ENCODE peak calls at places on chromosomes 12 and 14, in nine cellular contexts. G, T, K, Z, B, H, I, A and S are unnamed samples.

GRCh38 chr12:57138526-57139272 is 8.7 kb downstream of the LRP1-AS start:
- DNase-seq in G (no peak), B (peak; percentile 44), H (peak; percentile 63), Z (no peak), A (peak; percentile 58), T (peak; percentile 54), K (no peak), I (no peak), S (no peak)

GRCh38 chr12:118065380-118065779 is 4.4 kb upstream of the WSB2 start:
- DNase-seq in A (no peak), T (no peak), I (no peak), Z (no peak), H (no peak), G (no peak), B (no peak), K (no peak), S (no peak)

GRCh38 chr14:31930493-31931225 is 146.4 kb upstream of the ARHGAP5 start:
- DNase-seq in T (no peak), I (peak; percentile 40), Z (no peak), H (peak; percentile 25), B (no peak), K (no peak), A (peak; percentile 53), G (no peak), S (no peak)

GRCh38 chr12:127241056-127241830 is 1025.7 kb upstream of the TMEM132C start:
- DNase-seq in H (peak; percentile 46), K (no peak), T (no peak), A (no peak), G (no peak), B (no peak), Z (no peak), I (peak; percentile 16), S (no peak)

GRCh38 chr14:99654235-99655000 is 9.5 kb downstream of the HHIPL1 start:
- DNase-seq in I (peak; percentile 79), B (peak; percentile 76), K (no peak), Z (no peak), T (peak; percentile 63), G (no peak), A (peak; percentile 62), H (peak; percentile 91), S (peak; percentile 52)

GRCh38 chr14:101097109-101097793 is 193.7 kb upstream of the RTL1 start:
- DNase-seq in I (no peak), H (peak; percentile 43), T (no peak), G (no peak), A (no peak), K (no peak), Z (no peak), B (no peak), S (no peak)

GRCh38 chr12:124040737-124041136 is 67.7 kb downstream of the ZNF664 start:
- DNase-seq in A (no peak), T (no peak), Z (no peak), I (no peak), H (no peak), K (no peak), G (no peak), B (no peak), S (no peak)

GRCh38 chr14:60756847-60757246 is 22.3 kb downstream of the MNAT1 start:
- DNase-seq in Z (no peak), A (peak; percentile 38), B (no peak), K (no peak), G (no peak), H (peak; percentile 44), I (peak; percentile 54), T (no peak), S (no peak)

GRCh38 chr12:32418903-32419519 is 19.7 kb downstream of the FGD4 start:
- DNase-seq in Z (no peak), T (no peak), K (no peak), G (no peak), I (no peak), A (no peak), H (no peak), B (no peak), S (no peak)

GRCh38 chr12:41277019-41277770 is 89.1 kb downstream of the PDZRN4 start:
- DNase-seq in B (peak; percentile 11), K (peak; percentile 22), A (peak; percentile 9), H (peak; percentile 56), G (peak; percentile 25), I (peak; percentile 75), T (peak; percentile 5), Z (peak; percentile 17), S (peak; percentile 16)

GRCh38 chr14:56118611-56119181 is 485 bp downstream of the PELI2 start:
- DNase-seq in T (no peak), Z (no peak), G (peak; percentile 32), K (peak; percentile 47), H (no peak), I (no peak), A (no peak), B (peak; percentile 50), S (peak; percentile 15)

GRCh38 chr14:97780804-97781203 is 983.6 kb downstream of the VRK1 start:
- DNase-seq in A (no peak), Z (no peak), G (no peak), K (no peak), I (no peak), H (no peak), T (no peak), B (no peak), S (no peak)

GRCh38 chr14:79354336-79354735 is 857.0 kb downstream of the DIO2 start:
- DNase-seq in K (no peak), G (no peak), B (no peak), I (peak; percentile 73), A (no peak), T (no peak), H (no peak), Z (no peak), S (no peak)
- TF ChIP-seq CTCF in K (no peak), G (no peak), B (no peak), I (no peak), A (no peak), T (no peak), H (no peak), Z (no peak), S (no peak)

GRCh38 chr12:69056743-69057515 is 124.0 kb upstream of the CPM start:
- DNase-seq in B (no peak), H (peak; percentile 86), T (peak; percentile 52), Z (no peak), G (no peak), I (peak; percentile 69), A (peak; percentile 72), K (no peak), S (no peak)

GRCh38 chr12:69054343-69055056 is 121.5 kb upstream of the CPM start:
- DNase-seq in I (no peak), G (no peak), B (no peak), K (no peak), Z (no peak), H (no peak), T (no peak), A (no peak), S (no peak)

GRCh38 chr12:69055280-69055679 is 122.3 kb upstream of the CPM start:
- DNase-seq in H (no peak), I (no peak), G (no peak), T (no peak), A (no peak), K (no peak), B (no peak), Z (no peak), S (no peak)

GRCh38 chr12:69055706-69056105 is 122.7 kb upstream of the CPM start:
- DNase-seq in G (no peak), K (no peak), H (no peak), A (no peak), Z (no peak), T (no peak), I (no peak), B (no peak), S (no peak)

GRCh38 chr12:69052613-69053408 is 119.8 kb upstream of the CPM start:
- DNase-seq in H (peak; percentile 91), T (peak; percentile 60), Z (peak; percentile 16), I (peak; percentile 89), G (no peak), B (peak; percentile 52), A (peak; percentile 89), K (no peak), S (peak; percentile 88)
- TF ChIP-seq CTCF in H (peak; percentile 22), T (no peak), Z (no peak), I (peak; percentile 25), G (no peak), B (no peak), A (no peak), K (no peak), S (peak; percentile 14)

DNA sequence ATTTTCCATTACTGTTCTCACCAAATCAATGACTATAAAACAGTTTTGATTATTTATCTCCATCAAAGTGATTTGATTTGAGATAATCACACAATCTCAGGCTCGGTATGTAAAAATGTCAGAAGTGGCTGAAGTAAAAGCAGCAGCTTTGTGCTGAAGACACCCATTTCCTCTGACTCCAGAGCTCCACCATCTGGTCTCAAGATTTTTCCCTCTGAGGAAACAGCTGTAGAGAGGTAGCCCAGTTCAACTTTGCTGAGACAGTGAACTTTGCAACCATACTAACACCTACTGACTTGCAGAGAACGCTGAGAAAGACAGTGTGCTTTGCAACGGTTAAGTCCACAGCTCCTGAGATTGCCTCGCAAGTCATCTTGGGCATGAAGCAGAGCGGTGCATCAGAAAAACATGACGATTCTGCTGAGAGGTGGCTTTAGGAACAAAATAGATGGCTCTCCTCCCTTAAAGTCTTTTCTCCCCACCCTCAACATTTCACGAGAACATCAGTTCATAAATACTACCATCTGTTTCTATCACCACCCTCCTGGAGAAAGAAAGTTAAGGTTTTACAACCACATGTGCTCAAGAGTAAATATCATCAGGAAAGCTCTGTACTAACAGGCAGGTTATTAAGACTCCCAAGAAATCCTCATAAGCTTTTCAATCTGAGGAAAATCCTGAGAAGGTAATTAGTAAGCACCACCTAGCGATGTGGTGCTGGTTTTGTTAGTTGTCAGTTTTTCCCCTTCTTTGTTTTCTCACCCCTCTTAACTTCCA is 34.8 kb downstream of the HIGD1C start:
- DNase-seq in I (peak; percentile 87), G (peak; percentile 25), Z (peak; percentile 21), T (peak; percentile 32), B (peak; percentile 51), K (peak; percentile 47), H (peak; percentile 75), A (peak; percentile 71), S (peak; percentile 27)
- TF ChIP-seq CTCF in I (peak; percentile 82), G (peak; percentile 43), Z (no peak), T (peak; percentile 81), B (peak; percentile 63), K (no peak), H (peak; percentile 69), A (peak; percentile 57), S (peak; percentile 15)

GRCh38 chr12:87368259-87368658 is 660.9 kb downstream of the C12orf50 start:
- DNase-seq in K (no peak), T (no peak), Z (no peak), A (no peak), G (no peak), I (no peak), H (no peak), B (no peak), S (no peak)

GRCh38 chr12:87363497-87364084 is 665.6 kb downstream of the C12orf50 start:
- DNase-seq in B (no peak), K (no peak), T (no peak), Z (no peak), I (no peak), A (no peak), G (no peak), H (no peak), S (no peak)

GRCh38 chr12:87365423-87365822 is 663.8 kb downstream of the C12orf50 start:
- DNase-seq in G (no peak), T (no peak), A (no peak), I (no peak), H (no peak), Z (no peak), K (no peak), B (no peak), S (no peak)

DNA sequence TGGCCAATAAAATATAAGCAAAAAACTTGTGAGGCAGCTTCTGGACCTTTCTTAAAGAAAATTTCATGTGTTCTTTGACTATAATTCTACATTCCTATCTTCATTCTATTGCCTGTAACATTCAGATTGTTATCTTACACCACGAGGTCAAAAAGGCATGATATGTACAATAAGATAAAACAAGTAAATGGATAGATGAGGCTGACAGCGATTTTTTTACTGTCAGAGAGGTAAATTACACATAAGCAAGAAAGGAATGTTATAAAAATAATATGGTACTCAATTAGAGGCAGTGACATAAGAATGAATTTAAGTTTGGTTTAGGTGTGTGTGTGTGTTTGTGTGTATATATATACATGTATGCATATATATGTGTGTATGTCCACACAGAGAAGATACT is 660.0 kb downstream of the C12orf50 start:
- DNase-seq in A (no peak), H (no peak), G (no peak), Z (no peak), B (no peak), K (no peak), I (no peak), T (no peak), S (no peak)
- TF ChIP-seq CTCF in A (no peak), H (no peak), G (no peak), Z (no peak), B (no peak), K (no peak), I (no peak), T (no peak), S (no peak)